ENCODE peak calls at places on chromosome 19, in six cellular contexts. C, Q, M, A, T and I are unnamed samples.

GRCh38 chr19:48102870-48103751 is 7.5 kb downstream of the PLA2G4C start:
- DNase-seq in A (no peak), T (peak; percentile 58), C (peak; percentile 27), M (no peak), Q (peak; percentile 13), I (peak; percentile 62)

GRCh38 chr19:34847393-34847792 is 74.4 kb upstream of the ZNF599 start:
- DNase-seq in T (no peak), M (no peak), C (no peak), A (no peak), Q (no peak), I (no peak)

GRCh38 chr19:17156296-17156946 is 58.7 kb upstream of the USE1 start:
- DNase-seq in Q (no peak), A (no peak), T (no peak), M (no peak), C (no peak), I (no peak)

GRCh38 chr19:13116282-13117175 is at the start of gene TRMT1:
- DNase-seq in C (peak; percentile 95), Q (peak; percentile 89), M (peak; percentile 85), A (peak; percentile 87), T (peak; percentile 94), I (peak; percentile 95)

GRCh38 chr19:11577451-11578341 is at the start of gene ACP5:
- DNase-seq in Q (peak; percentile 23), T (peak; percentile 22), C (no peak), M (no peak), A (no peak), I (peak; percentile 28)

GRCh38 chr19:40154121-40154680 is 37.0 kb upstream of the MAP3K10 start:
- DNase-seq in M (no peak), A (no peak), C (no peak), T (no peak), Q (no peak), I (no peak)

GRCh38 chr19:17908244-17908643 is 24.6 kb upstream of the CCDC124 start:
- DNase-seq in Q (no peak), M (no peak), A (no peak), T (no peak), C (no peak), I (no peak)

GRCh38 chr19:54430306-54431254 is 15.3 kb downstream of the TTYH1 start:
- DNase-seq in Q (peak; percentile 26), A (peak; percentile 41), M (peak; percentile 60), C (peak; percentile 37), T (no peak), I (peak; percentile 26)

GRCh38 chr19:35641515-35642151 is at the start of gene ETV2:
- DNase-seq in M (no peak), T (peak; percentile 26), A (peak; percentile 40), C (peak; percentile 34), Q (no peak), I (no peak)

GRCh38 chr19:33438016-33438671 is 64.6 kb downstream of the CEBPG start:
- DNase-seq in A (no peak), Q (no peak), C (no peak), T (peak; percentile 9), M (peak; percentile 57), I (no peak)

GRCh38 chr19:12946092-12946845 is 607 bp downstream of the RAD23A start:
- DNase-seq in T (peak; percentile 83), Q (peak; percentile 21), M (no peak), A (peak; percentile 40), C (peak; percentile 74), I (peak; percentile 83)

GRCh38 chr19:51513968-51514367 is 12.4 kb upstream of the SIGLEC12 start:
- DNase-seq in Q (no peak), A (no peak), M (no peak), T (no peak), C (no peak), I (no peak)

GRCh38 chr19:46687438-46688145 is 26.6 kb upstream of the DACT3 start:
- DNase-seq in A (no peak), T (no peak), C (no peak), M (no peak), Q (no peak), I (no peak)

GRCh38 chr19:11191273-11191755 is 6.0 kb downstream of the KANK2 start:
- DNase-seq in T (peak; percentile 97), M (no peak), Q (no peak), A (no peak), C (peak; percentile 50), I (peak; percentile 39)

GRCh38 chr19:49056101-49056901 is 1.2 kb downstream of the CGB7 start:
- DNase-seq in M (peak; percentile 10), A (peak; percentile 40), C (peak; percentile 65), Q (peak; percentile 46), T (peak; percentile 49), I (peak; percentile 68)

GRCh38 chr19:38209671-38210457 is 14.2 kb downstream of the DPF1 start:
- DNase-seq in C (peak; percentile 47), T (no peak), A (no peak), Q (peak; percentile 21), M (peak; percentile 70), I (peak; percentile 79)

GRCh38 chr19:12159773-12160414 is 3.0 kb upstream of the ZNF136 start:
- DNase-seq in C (no peak), M (no peak), A (no peak), T (no peak), Q (no peak), I (peak; percentile 18)

GRCh38 chr19:51511353-51511752 is 9.8 kb upstream of the SIGLEC12 start:
- DNase-seq in T (peak; percentile 38), Q (no peak), C (no peak), A (no peak), M (no peak), I (peak; percentile 8)

GRCh38 chr19:29683009-29683408 is 17.7 kb downstream of the PLEKHF1 start:
- DNase-seq in M (peak; percentile 96), A (no peak), Q (no peak), C (no peak), T (peak; percentile 54), I (no peak)

GRCh38 chr19:39847525-39847924 is 1.3 kb upstream of the FBL start:
- DNase-seq in Q (no peak), C (no peak), T (no peak), M (no peak), A (no peak), I (no peak)

GRCh38 chr19:32464279-32464678 is 58.7 kb downstream of the DPY19L3 start:
- DNase-seq in T (peak; percentile 8), Q (no peak), A (no peak), C (no peak), M (no peak), I (peak; percentile 43)

GRCh38 chr19:28831464-28831863 is 381.5 kb downstream of the UQCRFS1 start:
- DNase-seq in M (no peak), Q (no peak), A (no peak), C (no peak), T (no peak), I (no peak)

GRCh38 chr19:53549354-53549753 is 11.4 kb downstream of the ZNF331 start:
- DNase-seq in Q (no peak), C (no peak), T (no peak), M (peak; percentile 31), A (no peak), I (no peak)

GRCh38 chr19:31559494-31559893 is 210.3 kb upstream of the TSHZ3 start:
- DNase-seq in C (no peak), T (no peak), Q (no peak), M (no peak), A (no peak), I (no peak)

GRCh38 chr19:54151362-54152035 is 8.0 kb downstream of the LENG1 start:
- DNase-seq in C (no peak), Q (no peak), M (no peak), T (no peak), A (no peak), I (no peak)

GRCh38 chr19:56611288-56611687 is 16.2 kb downstream of the ZNF71 start:
- DNase-seq in M (no peak), T (no peak), C (no peak), Q (no peak), A (no peak), I (no peak)

GRCh38 chr19:35524181-35524838 is 3.8 kb downstream of the SBSN start:
- DNase-seq in C (no peak), T (no peak), Q (no peak), M (no peak), A (no peak), I (no peak)

GRCh38 chr19:47111081-47111589 is 2.4 kb downstream of the ZC3H4 start:
- DNase-seq in T (no peak), Q (no peak), A (no peak), M (no peak), C (peak; percentile 41), I (peak; percentile 63)

GRCh38 chr19:48836089-48837017 is at the start of gene HSD17B14:
- DNase-seq in Q (no peak), A (no peak), T (no peak), C (peak; percentile 23), M (peak; percentile 55), I (peak; percentile 79)

GRCh38 chr19:35055715-35056179 is 14.2 kb downstream of the HPN start:
- DNase-seq in M (no peak), A (no peak), Q (no peak), T (no peak), C (no peak), I (peak; percentile 51)

GRCh38 chr19:44955500-44956439 is 590 bp downstream of the CLPTM1 start:
- DNase-seq in C (no peak), A (no peak), Q (no peak), M (no peak), T (no peak), I (peak; percentile 54)

GRCh38 chr19:5109560-5109959 is 140.6 kb downstream of the KDM4B start:
- DNase-seq in T (no peak), C (no peak), M (no peak), A (no peak), Q (no peak), I (no peak)

GRCh38 chr19:49767967-49768581 is 1.3 kb downstream of the AP2A1 start:
- DNase-seq in C (no peak), A (no peak), Q (no peak), M (no peak), T (no peak), I (no peak)

GRCh38 chr19:3243851-3244700 is 19.6 kb downstream of the CELF5 start:
- DNase-seq in M (no peak), A (no peak), T (peak; percentile 68), C (peak; percentile 27), Q (no peak), I (peak; percentile 78)

GRCh38 chr19:9018163-9018875 is 8.1 kb upstream of the MUC16 start:
- DNase-seq in A (no peak), M (no peak), T (peak; percentile 53), Q (no peak), C (no peak), I (no peak)